ENCODE peak calls at places on chromosome 1, in eight cellular contexts. One of them, this sample, is unnamed.

GRCh38 chr1:15220825-15221431 is 26.1 kb upstream of the FHAD1 start:
- DNase-seq in mucosa of descending colon: peak
- DNase-seq in Daoy: no peak
- DNase-seq in fibroblast of gingiva: no peak
- DNase-seq in anterior cingulate cortex: no peak
- DNase-seq in GM10248: no peak
- DNase-seq in AG08396: no peak
- DNase-seq in CD8-positive, alpha-beta memory T cell: no peak
- DNase-seq in this sample: no peak

GRCh38 chr1:149848811-149849210 is 50.6 kb upstream of the BOLA1 start:
- DNase-seq in AG08396: no peak
- DNase-seq in anterior cingulate cortex: no peak
- DNase-seq in GM10248: no peak
- DNase-seq in fibroblast of gingiva: no peak
- DNase-seq in mucosa of descending colon: no peak
- DNase-seq in CD8-positive, alpha-beta memory T cell: no peak
- DNase-seq in Daoy: no peak
- DNase-seq in this sample: peak

GRCh38 chr1:184563308-184563707 is 176.5 kb downstream of the C1orf21 start:
- DNase-seq in CD8-positive, alpha-beta memory T cell: no peak
- DNase-seq in Daoy: no peak
- DNase-seq in AG08396: peak
- DNase-seq in mucosa of descending colon: no peak
- DNase-seq in anterior cingulate cortex: no peak
- DNase-seq in GM10248: no peak
- DNase-seq in fibroblast of gingiva: peak
- DNase-seq in this sample: peak

GRCh38 chr1:16141573-16142336 is 14.1 kb downstream of the EPHA2 start:
- DNase-seq in CD8-positive, alpha-beta memory T cell: no peak
- DNase-seq in fibroblast of gingiva: peak
- DNase-seq in Daoy: peak
- DNase-seq in mucosa of descending colon: no peak
- DNase-seq in GM10248: no peak
- DNase-seq in AG08396: no peak
- DNase-seq in anterior cingulate cortex: no peak
- DNase-seq in this sample: no peak

GRCh38 chr1:232372431-232373225 is 257.3 kb downstream of the SIPA1L2 start:
- DNase-seq in fibroblast of gingiva: no peak
- DNase-seq in Daoy: no peak
- DNase-seq in CD8-positive, alpha-beta memory T cell: no peak
- DNase-seq in GM10248: no peak
- DNase-seq in AG08396: no peak
- DNase-seq in mucosa of descending colon: no peak
- DNase-seq in anterior cingulate cortex: no peak
- DNase-seq in this sample: no peak

GRCh38 chr1:16905856-16906702 is 10.3 kb downstream of the RNU1-2 start:
- DNase-seq in CD8-positive, alpha-beta memory T cell: no peak
- DNase-seq in fibroblast of gingiva: no peak
- DNase-seq in Daoy: no peak
- DNase-seq in mucosa of descending colon: no peak
- DNase-seq in GM10248: no peak
- DNase-seq in anterior cingulate cortex: no peak
- DNase-seq in AG08396: no peak
- DNase-seq in this sample: no peak

GRCh38 chr1:169741666-169742394 is 8.0 kb upstream of the SELE start:
- DNase-seq in Daoy: peak
- DNase-seq in GM10248: no peak
- DNase-seq in anterior cingulate cortex: no peak
- DNase-seq in mucosa of descending colon: no peak
- DNase-seq in CD8-positive, alpha-beta memory T cell: no peak
- DNase-seq in fibroblast of gingiva: peak
- DNase-seq in AG08396: peak
- DNase-seq in this sample: no peak

GRCh38 chr1:22861764-22862440 is 110.8 kb downstream of the LACTBL1 start:
- DNase-seq in anterior cingulate cortex: no peak
- DNase-seq in Daoy: peak
- DNase-seq in fibroblast of gingiva: peak
- DNase-seq in GM10248: peak
- DNase-seq in CD8-positive, alpha-beta memory T cell: no peak
- DNase-seq in AG08396: peak
- DNase-seq in mucosa of descending colon: no peak
- DNase-seq in this sample: peak